ENCODE peak calls at places on chromosomes 7 and 10, in five cellular contexts. B, R, W, P and X are unnamed samples. For H3K36me3 and H3K4me1, the result is how much of the 10 kb centered on the place peaks cover.

GRCh38 chr10:100826983-100827818 is 81.8 kb downstream of the PAX2 start:
- DNase-seq in B (peak), R (no peak), W (peak), P (peak), X (peak)

GRCh38 chr10:103854265-103854686 is 1.1 kb downstream of the SH3PXD2A start:
- DNase-seq in B (no peak), R (no peak), W (no peak), P (peak), X (no peak)

GRCh38 chr7:23098460-23098859 is 7.1 kb upstream of the KLHL7 start:
- DNase-seq in B (no peak), R (no peak), W (no peak), P (no peak), X (no peak)

GRCh38 chr7:30796105-30796869 is 25.1 kb downstream of the MINDY4 start:
- DNase-seq in B (no peak), R (no peak), W (peak), P (no peak), X (no peak)

GRCh38 chr7:156616269-156617202 is 24.0 kb upstream of the RNF32 start:
- DNase-seq in B (no peak), R (no peak), W (no peak), P (peak), X (no peak)

GRCh38 chr7:34452363-34452762 is 205.7 kb upstream of the NPSR1 start:
- DNase-seq in B (no peak), R (no peak), W (no peak), P (no peak), X (no peak)

GRCh38 chr7:28919510-28919909 is 38.6 kb downstream of the TRIL start:
- DNase-seq in B (no peak), R (no peak), W (no peak), P (no peak), X (no peak)

GRCh38 chr7:963236-964078 is 9.0 kb upstream of the ADAP1 start:
- DNase-seq in B (no peak), R (no peak), W (no peak), P (no peak), X (no peak)

GRCh38 chr7:81267508-81267907 is 348.7 kb upstream of the SEMA3C start:
- DNase-seq in B (no peak), R (no peak), W (no peak), P (no peak), X (no peak)

GRCh38 chr10:125982256-125982948 is 86.0 kb downstream of the FANK1 start:
- DNase-seq in B (no peak), R (no peak), W (peak), P (peak), X (no peak)

GRCh38 chr7:102425639-102426267 is 7.6 kb upstream of the ORAI2 start:
- DNase-seq in B (no peak), R (peak), W (peak), P (peak), X (peak)

GRCh38 chr7:158244873-158245723 is 342.5 kb downstream of the PTPRN2 start:
- DNase-seq in B (no peak), R (no peak), W (no peak), P (no peak), X (peak)

GRCh38 chr7:116499168-116500070 is at the start of gene CAV2:
- DNase-seq in B (peak), R (peak), W (peak), P (peak), X (peak)

GRCh38 chr7:3915337-3915865 is 614.3 kb downstream of the SDK1 start:
- DNase-seq in B (no peak), R (no peak), W (no peak), P (no peak), X (no peak)

GRCh38 chr7:133431134-133431711 is 178.3 kb downstream of the EXOC4 start:
- DNase-seq in B (no peak), R (no peak), W (no peak), P (no peak), X (no peak)

GRCh38 chr10:109427421-109427820 is 495.9 kb downstream of the XPNPEP1 start:
- DNase-seq in B (no peak), R (no peak), W (no peak), P (no peak), X (no peak)

GRCh38 chr7:43905954-43906326 is 456 bp downstream of the URGCP start:
- DNase-seq in B (no peak), R (peak), W (no peak), P (peak), X (peak)

GRCh38 chr7:102222445-102222844 is 64.2 kb upstream of the SH2B2 start:
- DNase-seq in B (no peak), R (no peak), W (no peak), P (no peak), X (no peak)

GRCh38 chr7:16660702-16661464 is 14.9 kb downstream of the BZW2 start:
- DNase-seq in B (no peak), R (no peak), W (no peak), P (no peak), X (no peak)

GRCh38 chr7:742791-743190 is 15.7 kb upstream of the PRKAR1B start:
- DNase-seq in B (peak), R (no peak), W (no peak), P (no peak), X (no peak)

GRCh38 chr10:100766693-100767427 is 21.5 kb downstream of the PAX2 start:
- DNase-seq in B (no peak), R (no peak), W (no peak), P (peak), X (no peak)

GRCh38 chr7:32163141-32163806 is 93.1 kb upstream of the PDE1C start:
- DNase-seq in B (no peak), R (peak), W (peak), P (peak), X (no peak)

GRCh38 chr7:133688483-133689239 is 435.8 kb downstream of the EXOC4 start:
- DNase-seq in B (no peak), R (no peak), W (no peak), P (no peak), X (no peak)

GRCh38 chr7:100358027-100358856 is at the start of gene PILRB:
- DNase-seq in B (no peak), R (no peak), W (no peak), P (no peak), X (no peak)
- H3K36me3 ChIP-seq in B (under half), R (half or more), W (half or more), P (half or more), X (half or more)

GRCh38 chr10:95536017-95536416 is 25.2 kb downstream of the SORBS1 start:
- DNase-seq in B (no peak), R (no peak), W (no peak), P (no peak), X (peak)

GRCh38 chr10:95532536-95532935 is 28.6 kb downstream of the SORBS1 start:
- DNase-seq in B (no peak), R (no peak), W (no peak), P (no peak), X (no peak)

GRCh38 chr10:95531994-95532399 is 29.2 kb downstream of the SORBS1 start:
- DNase-seq in B (no peak), R (no peak), W (no peak), P (no peak), X (no peak)

GRCh38 chr10:95531041-95531809 is 29.9 kb downstream of the SORBS1 start:
- DNase-seq in B (no peak), R (no peak), W (no peak), P (no peak), X (no peak)

DNA sequence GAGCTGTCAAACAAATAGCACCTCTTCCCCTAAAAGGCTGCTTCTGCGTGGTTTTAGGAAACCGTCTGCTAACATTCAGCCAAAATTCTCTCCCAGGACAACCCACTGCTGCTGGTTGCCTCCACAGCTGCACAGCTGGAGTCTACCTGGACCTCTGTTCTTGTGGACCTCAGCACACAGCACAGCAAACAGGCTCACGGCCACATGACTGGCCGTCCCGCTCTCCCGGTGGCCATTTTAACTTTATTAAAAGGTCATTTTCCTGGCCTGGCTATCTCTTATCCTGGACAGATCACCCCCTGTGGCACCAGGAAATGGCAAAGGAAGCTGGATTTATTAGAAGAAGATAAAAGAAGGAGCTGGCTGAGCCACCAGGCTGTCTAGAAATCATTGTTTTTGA is 27.6 kb downstream of the SORBS1 start:
- DNase-seq in B (no peak), R (no peak), W (no peak), P (no peak), X (no peak)
- H3K4me1 ChIP-seq in B (under half), R (half or more), W (under half), P (under half), X (half or more)

GRCh38 chr7:41694490-41694889 is 8.4 kb downstream of the INHBA start:
- DNase-seq in B (no peak), R (no peak), W (no peak), P (no peak), X (no peak)

GRCh38 chr7:41695661-41696322 is 7.1 kb downstream of the INHBA start:
- DNase-seq in B (no peak), R (no peak), W (no peak), P (no peak), X (no peak)

GRCh38 chr7:41691286-41691966 is 11.5 kb downstream of the INHBA start:
- DNase-seq in B (no peak), R (no peak), W (no peak), P (no peak), X (no peak)

GRCh38 chr7:41696323-41696916 is 6.5 kb downstream of the INHBA start:
- DNase-seq in B (no peak), R (peak), W (peak), P (peak), X (peak)

GRCh38 chr7:41693150-41693997 is 9.5 kb downstream of the INHBA start:
- DNase-seq in B (no peak), R (no peak), W (no peak), P (no peak), X (no peak)
- H3K27ac ChIP-seq in B (no peak), R (no peak), W (no peak), P (no peak), X (no peak)

DNA sequence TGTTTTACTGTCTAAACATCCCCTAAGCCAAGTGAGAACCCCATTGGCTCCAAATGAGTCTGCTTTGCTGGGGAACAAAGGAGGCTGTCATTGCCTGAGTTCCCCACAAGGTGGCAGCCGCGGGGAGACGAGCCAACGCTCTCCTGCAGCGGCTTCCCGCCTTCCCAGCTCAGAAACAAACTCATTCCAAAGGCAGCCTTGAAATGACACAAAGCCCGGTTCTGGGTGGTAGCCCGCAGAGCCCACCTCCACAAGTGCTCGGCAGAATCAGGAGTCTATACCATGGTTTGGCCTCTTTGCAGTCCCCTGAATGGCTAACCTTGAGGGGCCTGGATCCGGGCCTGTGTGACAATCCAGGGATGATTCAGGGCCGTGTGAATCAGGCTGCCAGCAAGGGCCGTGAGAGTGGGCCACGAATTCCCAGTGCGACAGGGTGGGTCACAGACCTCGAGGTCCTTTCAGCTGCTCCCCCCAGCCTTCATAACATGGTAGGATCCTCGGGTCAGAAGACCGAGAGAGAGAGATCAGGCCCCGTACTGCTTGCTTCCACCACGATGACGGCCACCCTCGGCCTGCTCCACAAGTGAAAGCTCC is 79.7 kb downstream of the DLG5 start:
- DNase-seq in B (peak), R (peak), W (peak), P (peak), X (peak)
- H3K36me3 ChIP-seq in B (under half), R (half or more), W (under half), P (half or more), X (under half)

DNA sequence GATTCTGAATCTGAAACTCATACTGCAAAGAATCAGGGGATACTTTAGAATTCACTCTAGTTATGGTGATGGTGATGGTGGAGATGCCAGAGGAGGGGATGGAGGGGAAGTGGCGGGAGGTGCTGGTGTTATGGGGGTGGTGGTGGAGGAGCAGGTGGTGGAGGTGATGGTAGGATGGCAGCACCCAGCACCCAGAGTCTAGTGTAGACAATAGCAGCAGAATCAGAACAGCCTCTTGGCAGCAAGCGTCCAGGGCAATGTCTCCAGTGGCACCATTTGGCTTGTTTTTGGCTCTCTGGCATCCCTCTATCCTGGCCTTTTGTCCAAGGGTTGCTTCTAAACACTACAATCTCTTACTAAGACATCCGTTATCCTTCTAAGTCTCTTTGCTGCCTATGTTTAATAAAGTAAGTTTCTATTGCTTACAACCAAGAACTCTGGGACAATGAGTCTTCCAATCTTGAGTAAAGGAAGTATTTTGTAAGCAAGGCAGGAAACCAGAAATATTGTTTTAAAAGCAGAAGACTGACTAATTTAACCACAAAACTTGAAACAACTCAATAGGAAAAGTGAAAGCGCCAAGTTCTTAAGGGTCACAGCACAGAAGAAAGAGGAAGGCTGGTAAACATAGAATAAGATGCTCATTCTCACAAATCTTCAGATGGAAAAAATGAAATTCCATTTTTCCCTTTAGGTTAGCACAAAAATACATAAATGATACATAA is 42.4 kb upstream of the GDF10 start:
- DNase-seq in B (no peak), R (no peak), W (no peak), P (no peak), X (no peak)
- H3K4me1 ChIP-seq in B (under half), R (under half), W (under half), P (under half), X (under half)

GRCh38 chr7:155256761-155257481 is 40.8 kb upstream of the INSIG1 start:
- DNase-seq in B (no peak), R (no peak), W (no peak), P (no peak), X (no peak)

GRCh38 chr7:155256081-155256760 is 41.5 kb upstream of the INSIG1 start:
- DNase-seq in B (no peak), R (no peak), W (no peak), P (no peak), X (no peak)

GRCh38 chr7:155258233-155258575 is 39.5 kb upstream of the INSIG1 start:
- DNase-seq in B (no peak), R (peak), W (no peak), P (no peak), X (no peak)

GRCh38 chr7:155255660-155256059 is 42.0 kb upstream of the INSIG1 start:
- DNase-seq in B (no peak), R (no peak), W (no peak), P (no peak), X (no peak)

GRCh38 chr7:155257482-155258232 is 40.0 kb upstream of the INSIG1 start:
- DNase-seq in B (peak), R (peak), W (peak), P (no peak), X (peak)
- H3K27ac ChIP-seq in B (peak), R (peak), W (peak), P (no peak), X (peak)